ENCODE peak calls at places on chromosomes 12 and 14, in seven cellular contexts. X is cardiac fibroblast, C is psoas muscle, Y is hepatocyte, L is skeletal muscle cell, I is GM23248, Q is uterus. S is an unnamed sample.

GRCh38 chr12:64385468-64385867 is 5.1 kb downstream of the C12orf56 start:
- DNase-seq in X (no peak), C (no peak), Y (no peak), L (no peak), I (peak), Q (no peak), S (peak)

GRCh38 chr12:62407587-62407986 is 59.0 kb upstream of the MON2 start:
- DNase-seq in X (no peak), C (no peak), Y (no peak), L (no peak), I (no peak), Q (no peak), S (no peak)

GRCh38 chr12:89863332-89863938 is 154.8 kb upstream of the ATP2B1 start:
- DNase-seq in X (no peak), C (no peak), Y (no peak), L (no peak), I (no peak), Q (no peak), S (no peak)

GRCh38 chr12:6452908-6453630 is 1.2 kb downstream of the TAPBPL start:
- DNase-seq in X (no peak), C (no peak), Y (no peak), L (no peak), I (peak), Q (no peak), S (no peak)

GRCh38 chr12:89384050-89384749 is 31.9 kb upstream of the DUSP6 start:
- DNase-seq in X (peak), C (no peak), Y (peak), L (peak), I (peak), Q (peak), S (no peak)

GRCh38 chr12:39292125-39292630 is 150.7 kb downstream of the KIF21A start:
- DNase-seq in X (no peak), C (no peak), Y (no peak), L (no peak), I (no peak), Q (no peak), S (no peak)

GRCh38 chr14:73887116-73887490 is 444 bp downstream of the ZNF410 start:
- DNase-seq in X (no peak), C (no peak), Y (no peak), L (no peak), I (peak), Q (no peak), S (no peak)

GRCh38 chr12:94571556-94571955 is 78.8 kb downstream of the TMCC3 start:
- DNase-seq in X (peak), C (no peak), Y (peak), L (peak), I (peak), Q (peak), S (peak)

GRCh38 chr12:48286665-48287064 is 64.1 kb downstream of the ZNF641 start:
- DNase-seq in X (peak), C (no peak), Y (peak), L (no peak), I (peak), Q (no peak), S (no peak)

GRCh38 chr14:25042362-25043299 is 7.3 kb downstream of the STXBP6 start:
- DNase-seq in X (peak), C (no peak), Y (peak), L (peak), I (peak), Q (no peak), S (peak)

GRCh38 chr12:26736563-26737486 is 96.2 kb downstream of the ITPR2 start:
- DNase-seq in X (peak), C (no peak), Y (no peak), L (peak), I (peak), Q (no peak), S (no peak)

DNA sequence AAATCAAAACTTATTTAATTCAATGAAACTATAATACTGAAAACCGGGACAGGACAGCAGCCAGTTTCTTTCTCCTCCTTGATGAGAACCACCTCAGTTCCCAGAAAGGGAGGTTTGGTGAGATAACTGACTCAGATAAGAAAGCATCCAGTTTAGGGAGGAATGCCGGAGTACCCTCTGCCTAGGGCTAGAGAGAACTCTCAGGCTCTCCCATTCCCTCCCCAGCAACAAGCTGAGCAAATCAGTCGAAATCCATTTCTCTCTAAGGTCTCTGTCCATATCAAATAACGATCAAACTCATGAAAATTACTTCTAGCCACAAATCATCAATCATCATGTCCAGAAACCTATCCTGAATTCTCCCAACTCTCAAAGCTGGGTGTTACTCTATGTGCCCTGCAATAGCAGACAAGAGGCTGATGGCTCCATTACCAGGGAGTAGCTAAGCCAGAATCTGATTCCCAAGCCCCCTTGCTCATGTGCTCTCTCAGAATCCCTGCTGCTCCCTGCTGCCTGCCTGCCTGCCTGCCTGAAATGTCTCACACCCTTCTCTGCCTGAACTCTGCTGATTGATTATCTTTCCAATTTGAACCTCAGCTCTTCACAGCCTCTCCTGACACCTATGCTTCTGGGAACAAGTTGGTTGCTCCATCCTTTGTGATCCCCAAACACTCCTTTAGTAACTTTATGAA is 49.4 kb downstream of the SLC25A47 start:
- DNase-seq in X (no peak), C (no peak), Y (no peak), L (no peak), I (no peak), Q (no peak), S (no peak)
- H3K4me3 ChIP-seq in X (no peak), C (peak), Y (no peak), L (peak), I (peak), Q (no peak), S (no peak)

GRCh38 chr12:132317233-132317938 is 12.0 kb downstream of the GALNT9 start:
- DNase-seq in X (no peak), C (no peak), Y (no peak), L (no peak), I (no peak), Q (no peak), S (no peak)
- H3K4me3 ChIP-seq in X (no peak), C (no peak), Y (no peak), L (no peak), I (no peak), Q (no peak), S (no peak)

DNA sequence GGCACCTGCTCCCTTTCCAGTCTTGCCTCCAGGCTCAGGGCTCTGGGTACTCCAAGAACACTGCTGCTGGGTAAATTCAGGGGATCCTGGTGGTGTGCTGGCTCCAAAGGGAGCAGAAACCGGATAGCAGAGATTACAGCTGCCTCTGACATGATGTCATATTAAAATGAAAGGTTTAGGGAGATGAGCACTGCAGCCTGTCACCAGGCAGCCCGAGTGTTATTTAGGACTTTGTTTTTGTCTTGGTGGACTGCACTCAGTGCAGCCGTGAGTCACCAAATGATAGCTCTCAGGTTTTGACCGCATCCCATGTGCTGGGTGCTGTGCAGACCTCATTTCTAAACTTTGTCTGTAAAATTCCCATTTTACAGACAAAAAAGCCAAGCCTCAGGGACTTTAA is 266.0 kb upstream of the CRY1 start:
- DNase-seq in X (no peak), C (no peak), Y (no peak), L (no peak), I (peak), Q (no peak), S (no peak)
- H3K4me3 ChIP-seq in X (no peak), C (no peak), Y (no peak), L (no peak), I (no peak), Q (no peak), S (no peak)

GRCh38 chr14:61699092-61699491 is 3.8 kb downstream of the HIF1A start:
- DNase-seq in X (peak), C (no peak), Y (no peak), L (no peak), I (peak), Q (no peak), S (no peak)
- H3K4me3 ChIP-seq in X (peak), C (peak), Y (peak), L (peak), I (peak), Q (no peak), S (peak)

DNA sequence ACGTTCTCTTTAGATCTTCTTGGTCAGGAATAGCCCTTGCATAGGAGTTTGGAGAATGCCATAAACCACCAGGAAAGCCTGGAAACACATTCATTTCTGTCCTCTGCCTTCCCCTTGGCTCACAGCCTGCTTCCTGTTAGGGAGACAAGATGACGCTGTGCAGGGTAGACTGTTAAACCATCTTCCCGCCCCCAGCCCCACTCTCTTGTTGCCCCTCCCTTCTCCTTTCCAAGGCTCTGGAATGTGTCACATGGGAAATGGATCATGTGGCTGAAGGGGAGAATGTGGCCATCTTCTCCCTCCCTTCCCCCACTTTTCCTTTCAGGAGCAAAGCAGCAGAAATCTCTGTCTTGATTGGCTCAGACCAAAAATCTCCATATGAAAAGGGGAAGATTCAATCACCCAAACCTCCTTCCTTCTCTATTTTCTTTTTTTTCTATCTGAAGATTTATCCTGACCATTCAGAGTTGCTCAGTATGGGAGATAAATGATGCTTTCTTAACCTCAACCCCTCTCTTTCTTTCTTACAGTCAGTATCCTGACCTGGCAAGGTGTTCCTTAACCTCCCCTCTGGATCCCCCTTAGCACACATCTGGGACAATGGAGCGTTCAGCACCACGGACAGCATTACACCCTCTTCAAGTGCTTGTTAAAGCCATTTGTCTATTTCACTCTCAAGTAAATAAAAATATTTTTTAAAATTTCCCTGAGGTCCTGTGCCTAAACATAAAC is 11.4 kb downstream of the GPR19 start:
- DNase-seq in X (peak), C (peak), Y (peak), L (no peak), I (peak), Q (no peak), S (no peak)
- H3K4me3 ChIP-seq in X (no peak), C (no peak), Y (no peak), L (no peak), I (no peak), Q (no peak), S (no peak)

GRCh38 chr14:103021817-103022668 is 35.3 kb downstream of the CDC42BPB start:
- DNase-seq in X (no peak), C (no peak), Y (no peak), L (no peak), I (peak), Q (no peak), S (no peak)

GRCh38 chr14:103027451-103027850 is 29.9 kb downstream of the CDC42BPB start:
- DNase-seq in X (no peak), C (no peak), Y (no peak), L (no peak), I (no peak), Q (no peak), S (no peak)

GRCh38 chr14:103022669-103023044 is 34.7 kb downstream of the CDC42BPB start:
- DNase-seq in X (no peak), C (no peak), Y (no peak), L (no peak), I (peak), Q (no peak), S (no peak)

GRCh38 chr14:103026988-103027387 is 30.4 kb downstream of the CDC42BPB start:
- DNase-seq in X (no peak), C (no peak), Y (no peak), L (no peak), I (no peak), Q (no peak), S (no peak)

DNA sequence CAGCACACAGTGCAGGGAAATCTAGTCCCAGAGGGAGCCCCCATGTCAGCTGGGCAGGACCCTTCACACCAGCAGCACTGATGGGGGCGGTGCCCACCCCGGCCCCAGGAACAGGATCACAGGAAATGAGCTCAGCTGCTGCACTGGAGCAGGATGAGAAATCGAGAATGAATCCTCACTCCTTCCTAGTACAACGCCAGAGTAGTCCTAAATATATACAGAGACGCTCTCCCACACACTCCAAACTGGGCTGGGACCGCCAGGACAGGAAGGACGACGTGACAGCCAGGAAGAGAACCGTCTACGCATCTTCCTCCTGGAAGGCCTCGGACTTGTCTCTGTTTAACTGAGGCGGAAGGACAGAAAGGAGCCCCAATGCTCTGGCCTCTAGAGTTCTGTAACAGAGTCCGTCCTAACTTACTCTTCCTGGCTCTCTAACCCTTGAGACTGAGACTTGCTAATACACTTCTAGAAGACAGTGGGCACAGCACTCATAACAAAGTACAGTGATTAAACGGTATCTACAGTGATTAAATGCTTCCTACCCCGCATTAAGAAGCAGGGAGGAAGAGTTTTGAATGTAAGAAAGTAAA is 33.4 kb downstream of the CDC42BPB start:
- DNase-seq in X (peak), C (no peak), Y (no peak), L (peak), I (peak), Q (no peak), S (no peak)
- H3K4me3 ChIP-seq in X (peak), C (no peak), Y (no peak), L (peak), I (peak), Q (no peak), S (no peak)

DNA sequence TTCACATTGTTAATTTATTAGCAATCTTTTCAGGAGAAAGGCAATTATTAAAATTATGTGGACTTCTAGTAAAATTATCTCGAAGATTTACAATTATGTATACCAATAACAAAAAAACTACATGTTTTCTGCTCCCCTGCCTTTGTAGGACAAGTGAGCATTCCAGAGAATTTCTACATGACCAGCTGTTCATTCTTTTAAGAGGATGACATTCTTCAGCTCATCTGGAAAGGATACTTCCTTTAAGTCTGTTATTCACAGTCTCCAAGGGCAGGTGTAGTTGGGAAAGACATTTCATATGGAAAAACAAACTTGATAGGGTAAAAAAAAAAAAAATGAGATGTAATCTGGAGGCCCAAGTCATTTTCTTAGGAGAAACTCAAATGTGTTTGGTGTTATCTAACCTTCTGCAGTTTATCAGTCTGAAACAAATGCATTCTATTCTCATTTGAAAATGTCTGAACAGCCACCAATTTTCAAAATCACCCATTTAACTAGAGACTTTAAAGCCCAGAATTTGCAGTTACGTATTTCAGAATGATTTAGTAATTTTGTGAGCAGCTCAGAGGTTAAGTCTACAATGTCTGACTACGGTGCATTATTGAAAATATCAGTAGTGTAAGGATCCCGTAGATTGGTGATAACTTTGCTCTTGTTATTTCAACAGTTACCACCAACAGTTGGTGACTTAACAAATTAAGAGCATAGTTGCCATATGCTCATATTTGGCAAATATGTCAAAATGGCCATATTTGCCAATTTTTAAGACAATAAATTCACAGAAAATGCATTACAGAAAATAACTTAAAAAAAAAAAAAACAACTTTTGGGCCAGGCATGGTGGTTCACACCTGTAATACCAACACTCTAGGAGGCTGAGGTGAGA is 1.8 kb upstream of the PHLDA1 start:
- DNase-seq in X (peak), C (no peak), Y (peak), L (no peak), I (peak), Q (no peak), S (no peak)
- H3K4me3 ChIP-seq in X (peak), C (peak), Y (no peak), L (peak), I (peak), Q (peak), S (peak)

GRCh38 chr14:93962701-93963601 is 13.4 kb downstream of the ASB2 start:
- DNase-seq in X (no peak), C (no peak), Y (no peak), L (no peak), I (no peak), Q (no peak), S (no peak)
- H3K4me3 ChIP-seq in X (no peak), C (peak), Y (no peak), L (no peak), I (no peak), Q (no peak), S (no peak)